ENCODE peak calls at places on chromosomes 13 and 19, in eight cellular contexts. One of them, this sample, is unnamed.

GRCh38 chr19:662207-662961 is 630 bp downstream of the RNF126 start:
- DNase-seq in AG10803: peak
- DNase-seq in pancreas: peak
- DNase-seq in T-helper 17 cell: peak
- DNase-seq in epithelial cell of prostate: no peak
- DNase-seq in brain microvascular endothelial cell: no peak
- DNase-seq in NCI-H1092: peak
- DNase-seq in activated CD4-positive, alpha-beta T cell treated with anti-CD3 and anti-CD28 coated beads, Interleukin-2, amount 10 ng/mL, durations not matched to agents 7 days and 5 days: peak
- DNase-seq in this sample: peak

GRCh38 chr19:13788991-13789390 is 6.3 kb upstream of the ZSWIM4 start:
- DNase-seq in AG10803: peak
- DNase-seq in pancreas: no peak
- DNase-seq in T-helper 17 cell: no peak
- DNase-seq in epithelial cell of prostate: no peak
- DNase-seq in brain microvascular endothelial cell: peak
- DNase-seq in NCI-H1092: no peak
- DNase-seq in activated CD4-positive, alpha-beta T cell treated with anti-CD3 and anti-CD28 coated beads, Interleukin-2, amount 10 ng/mL, durations not matched to agents 7 days and 5 days: peak
- DNase-seq in this sample: no peak

GRCh38 chr19:29255912-29256311 is 43.0 kb upstream of the UQCRFS1 start:
- DNase-seq in AG10803: no peak
- DNase-seq in pancreas: no peak
- DNase-seq in T-helper 17 cell: no peak
- DNase-seq in epithelial cell of prostate: no peak
- DNase-seq in brain microvascular endothelial cell: no peak
- DNase-seq in NCI-H1092: no peak
- DNase-seq in activated CD4-positive, alpha-beta T cell treated with anti-CD3 and anti-CD28 coated beads, Interleukin-2, amount 10 ng/mL, durations not matched to agents 7 days and 5 days: no peak
- DNase-seq in this sample: no peak

GRCh38 chr13:114024603-114025431 is 50.9 kb upstream of the C13orf46 start:
- DNase-seq in AG10803: no peak
- DNase-seq in pancreas: peak
- DNase-seq in T-helper 17 cell: no peak
- DNase-seq in epithelial cell of prostate: no peak
- DNase-seq in brain microvascular endothelial cell: no peak
- DNase-seq in NCI-H1092: no peak
- DNase-seq in activated CD4-positive, alpha-beta T cell treated with anti-CD3 and anti-CD28 coated beads, Interleukin-2, amount 10 ng/mL, durations not matched to agents 7 days and 5 days: no peak
- DNase-seq in this sample: no peak

GRCh38 chr13:111175372-111175771 is 60.3 kb downstream of the ARHGEF7 start:
- DNase-seq in AG10803: no peak
- DNase-seq in pancreas: no peak
- DNase-seq in T-helper 17 cell: no peak
- DNase-seq in epithelial cell of prostate: no peak
- DNase-seq in brain microvascular endothelial cell: no peak
- DNase-seq in NCI-H1092: no peak
- DNase-seq in activated CD4-positive, alpha-beta T cell treated with anti-CD3 and anti-CD28 coated beads, Interleukin-2, amount 10 ng/mL, durations not matched to agents 7 days and 5 days: no peak
- DNase-seq in this sample: no peak

GRCh38 chr19:29712744-29713516 is 2.1 kb downstream of the C19orf12 start:
- DNase-seq in AG10803: no peak
- DNase-seq in pancreas: no peak
- DNase-seq in T-helper 17 cell: no peak
- DNase-seq in epithelial cell of prostate: no peak
- DNase-seq in brain microvascular endothelial cell: no peak
- DNase-seq in NCI-H1092: no peak
- DNase-seq in activated CD4-positive, alpha-beta T cell treated with anti-CD3 and anti-CD28 coated beads, Interleukin-2, amount 10 ng/mL, durations not matched to agents 7 days and 5 days: peak
- DNase-seq in this sample: no peak

GRCh38 chr19:15463865-15464371 is 426 bp downstream of the RASAL3 start:
- DNase-seq in AG10803: no peak
- DNase-seq in pancreas: peak
- DNase-seq in T-helper 17 cell: peak
- DNase-seq in epithelial cell of prostate: no peak
- DNase-seq in brain microvascular endothelial cell: no peak
- DNase-seq in NCI-H1092: no peak
- DNase-seq in activated CD4-positive, alpha-beta T cell treated with anti-CD3 and anti-CD28 coated beads, Interleukin-2, amount 10 ng/mL, durations not matched to agents 7 days and 5 days: peak
- DNase-seq in this sample: no peak

GRCh38 chr19:31553844-31554215 is 204.6 kb upstream of the TSHZ3 start:
- DNase-seq in AG10803: no peak
- DNase-seq in pancreas: no peak
- DNase-seq in T-helper 17 cell: no peak
- DNase-seq in epithelial cell of prostate: no peak
- DNase-seq in brain microvascular endothelial cell: no peak
- DNase-seq in NCI-H1092: no peak
- DNase-seq in activated CD4-positive, alpha-beta T cell treated with anti-CD3 and anti-CD28 coated beads, Interleukin-2, amount 10 ng/mL, durations not matched to agents 7 days and 5 days: no peak
- DNase-seq in this sample: no peak

GRCh38 chr13:100541882-100542545 is 46.6 kb downstream of the GGACT start:
- DNase-seq in AG10803: no peak
- DNase-seq in pancreas: no peak
- DNase-seq in T-helper 17 cell: no peak
- DNase-seq in epithelial cell of prostate: peak
- DNase-seq in brain microvascular endothelial cell: no peak
- DNase-seq in NCI-H1092: no peak
- DNase-seq in activated CD4-positive, alpha-beta T cell treated with anti-CD3 and anti-CD28 coated beads, Interleukin-2, amount 10 ng/mL, durations not matched to agents 7 days and 5 days: no peak
- DNase-seq in this sample: no peak

GRCh38 chr19:32224371-32225244 is 120.8 kb upstream of the ZNF507 start:
- DNase-seq in AG10803: peak
- DNase-seq in pancreas: peak
- DNase-seq in T-helper 17 cell: peak
- DNase-seq in epithelial cell of prostate: no peak
- DNase-seq in brain microvascular endothelial cell: peak
- DNase-seq in NCI-H1092: no peak
- DNase-seq in activated CD4-positive, alpha-beta T cell treated with anti-CD3 and anti-CD28 coated beads, Interleukin-2, amount 10 ng/mL, durations not matched to agents 7 days and 5 days: peak
- DNase-seq in this sample: no peak

GRCh38 chr13:20306039-20306438 is 73.9 kb upstream of the GJB6 start:
- DNase-seq in AG10803: no peak
- DNase-seq in pancreas: no peak
- DNase-seq in T-helper 17 cell: no peak
- DNase-seq in epithelial cell of prostate: no peak
- DNase-seq in brain microvascular endothelial cell: no peak
- DNase-seq in NCI-H1092: no peak
- DNase-seq in activated CD4-positive, alpha-beta T cell treated with anti-CD3 and anti-CD28 coated beads, Interleukin-2, amount 10 ng/mL, durations not matched to agents 7 days and 5 days: no peak
- DNase-seq in this sample: no peak

GRCh38 chr19:17411801-17412200 is 6.4 kb upstream of the BST2 start:
- DNase-seq in AG10803: no peak
- DNase-seq in pancreas: no peak
- DNase-seq in T-helper 17 cell: no peak
- DNase-seq in epithelial cell of prostate: no peak
- DNase-seq in brain microvascular endothelial cell: no peak
- DNase-seq in NCI-H1092: no peak
- DNase-seq in activated CD4-positive, alpha-beta T cell treated with anti-CD3 and anti-CD28 coated beads, Interleukin-2, amount 10 ng/mL, durations not matched to agents 7 days and 5 days: no peak
- DNase-seq in this sample: no peak

GRCh38 chr13:113777311-113778260 is 18.6 kb downstream of the TMEM255B start:
- DNase-seq in AG10803: no peak
- DNase-seq in pancreas: no peak
- DNase-seq in T-helper 17 cell: no peak
- DNase-seq in epithelial cell of prostate: no peak
- DNase-seq in brain microvascular endothelial cell: no peak
- DNase-seq in NCI-H1092: no peak
- DNase-seq in activated CD4-positive, alpha-beta T cell treated with anti-CD3 and anti-CD28 coated beads, Interleukin-2, amount 10 ng/mL, durations not matched to agents 7 days and 5 days: no peak
- DNase-seq in this sample: no peak

GRCh38 chr13:50387124-50387581 is 371.9 kb downstream of the KCNRG start:
- DNase-seq in AG10803: peak
- DNase-seq in pancreas: peak
- DNase-seq in T-helper 17 cell: no peak
- DNase-seq in epithelial cell of prostate: no peak
- DNase-seq in brain microvascular endothelial cell: no peak
- DNase-seq in NCI-H1092: peak
- DNase-seq in activated CD4-positive, alpha-beta T cell treated with anti-CD3 and anti-CD28 coated beads, Interleukin-2, amount 10 ng/mL, durations not matched to agents 7 days and 5 days: peak
- DNase-seq in this sample: no peak

GRCh38 chr13:23541221-23541620 is 29.0 kb upstream of the TNFRSF19 start:
- DNase-seq in AG10803: no peak
- DNase-seq in pancreas: no peak
- DNase-seq in T-helper 17 cell: no peak
- DNase-seq in epithelial cell of prostate: no peak
- DNase-seq in brain microvascular endothelial cell: no peak
- DNase-seq in NCI-H1092: no peak
- DNase-seq in activated CD4-positive, alpha-beta T cell treated with anti-CD3 and anti-CD28 coated beads, Interleukin-2, amount 10 ng/mL, durations not matched to agents 7 days and 5 days: no peak
- DNase-seq in this sample: no peak

GRCh38 chr13:100544866-100545683 is 43.5 kb downstream of the GGACT start:
- DNase-seq in AG10803: no peak
- DNase-seq in pancreas: peak
- DNase-seq in T-helper 17 cell: no peak
- DNase-seq in epithelial cell of prostate: no peak
- DNase-seq in brain microvascular endothelial cell: peak
- DNase-seq in NCI-H1092: peak
- DNase-seq in activated CD4-positive, alpha-beta T cell treated with anti-CD3 and anti-CD28 coated beads, Interleukin-2, amount 10 ng/mL, durations not matched to agents 7 days and 5 days: no peak
- DNase-seq in this sample: no peak

GRCh38 chr13:111462221-111462764 is 141.9 kb downstream of the TEX29 start:
- DNase-seq in AG10803: no peak
- DNase-seq in pancreas: no peak
- DNase-seq in T-helper 17 cell: no peak
- DNase-seq in epithelial cell of prostate: no peak
- DNase-seq in brain microvascular endothelial cell: no peak
- DNase-seq in NCI-H1092: no peak
- DNase-seq in activated CD4-positive, alpha-beta T cell treated with anti-CD3 and anti-CD28 coated beads, Interleukin-2, amount 10 ng/mL, durations not matched to agents 7 days and 5 days: no peak
- DNase-seq in this sample: no peak

GRCh38 chr13:34967851-34968562 is 25.9 kb downstream of the NBEA start:
- DNase-seq in AG10803: no peak
- DNase-seq in pancreas: no peak
- DNase-seq in T-helper 17 cell: no peak
- DNase-seq in epithelial cell of prostate: peak
- DNase-seq in brain microvascular endothelial cell: no peak
- DNase-seq in NCI-H1092: peak
- DNase-seq in activated CD4-positive, alpha-beta T cell treated with anti-CD3 and anti-CD28 coated beads, Interleukin-2, amount 10 ng/mL, durations not matched to agents 7 days and 5 days: no peak
- DNase-seq in this sample: no peak

GRCh38 chr13:73876323-73876722 is 257.9 kb downstream of the KLF12 start:
- DNase-seq in AG10803: peak
- DNase-seq in pancreas: no peak
- DNase-seq in T-helper 17 cell: no peak
- DNase-seq in epithelial cell of prostate: no peak
- DNase-seq in brain microvascular endothelial cell: no peak
- DNase-seq in NCI-H1092: no peak
- DNase-seq in activated CD4-positive, alpha-beta T cell treated with anti-CD3 and anti-CD28 coated beads, Interleukin-2, amount 10 ng/mL, durations not matched to agents 7 days and 5 days: no peak
- DNase-seq in this sample: no peak

GRCh38 chr19:34818270-34818669 is 45.3 kb upstream of the ZNF599 start:
- DNase-seq in AG10803: no peak
- DNase-seq in pancreas: no peak
- DNase-seq in T-helper 17 cell: no peak
- DNase-seq in epithelial cell of prostate: no peak
- DNase-seq in brain microvascular endothelial cell: no peak
- DNase-seq in NCI-H1092: no peak
- DNase-seq in activated CD4-positive, alpha-beta T cell treated with anti-CD3 and anti-CD28 coated beads, Interleukin-2, amount 10 ng/mL, durations not matched to agents 7 days and 5 days: no peak
- DNase-seq in this sample: no peak

GRCh38 chr19:58034476-58034790 is 608 bp downstream of the ZSCAN1 start:
- DNase-seq in AG10803: no peak
- DNase-seq in pancreas: no peak
- DNase-seq in T-helper 17 cell: no peak
- DNase-seq in epithelial cell of prostate: no peak
- DNase-seq in brain microvascular endothelial cell: no peak
- DNase-seq in NCI-H1092: no peak
- DNase-seq in activated CD4-positive, alpha-beta T cell treated with anti-CD3 and anti-CD28 coated beads, Interleukin-2, amount 10 ng/mL, durations not matched to agents 7 days and 5 days: no peak
- DNase-seq in this sample: no peak

GRCh38 chr19:5829567-5830315 is 9.8 kb downstream of the FUT6 start:
- DNase-seq in AG10803: no peak
- DNase-seq in pancreas: peak
- DNase-seq in T-helper 17 cell: no peak
- DNase-seq in epithelial cell of prostate: no peak
- DNase-seq in brain microvascular endothelial cell: no peak
- DNase-seq in NCI-H1092: no peak
- DNase-seq in activated CD4-positive, alpha-beta T cell treated with anti-CD3 and anti-CD28 coated beads, Interleukin-2, amount 10 ng/mL, durations not matched to agents 7 days and 5 days: no peak
- DNase-seq in this sample: no peak

GRCh38 chr13:107518780-107519179 is 696.6 kb downstream of the LIG4 start:
- DNase-seq in AG10803: no peak
- DNase-seq in pancreas: no peak
- DNase-seq in T-helper 17 cell: no peak
- DNase-seq in epithelial cell of prostate: no peak
- DNase-seq in brain microvascular endothelial cell: no peak
- DNase-seq in NCI-H1092: no peak
- DNase-seq in activated CD4-positive, alpha-beta T cell treated with anti-CD3 and anti-CD28 coated beads, Interleukin-2, amount 10 ng/mL, durations not matched to agents 7 days and 5 days: no peak
- DNase-seq in this sample: no peak

GRCh38 chr19:33818426-33818825 is 21.8 kb downstream of the KCTD15 start:
- DNase-seq in AG10803: no peak
- DNase-seq in pancreas: no peak
- DNase-seq in T-helper 17 cell: no peak
- DNase-seq in epithelial cell of prostate: no peak
- DNase-seq in brain microvascular endothelial cell: no peak
- DNase-seq in NCI-H1092: no peak
- DNase-seq in activated CD4-positive, alpha-beta T cell treated with anti-CD3 and anti-CD28 coated beads, Interleukin-2, amount 10 ng/mL, durations not matched to agents 7 days and 5 days: no peak
- DNase-seq in this sample: no peak

GRCh38 chr13:111868716-111869115 is 198.2 kb upstream of the SOX1 start:
- DNase-seq in AG10803: no peak
- DNase-seq in pancreas: no peak
- DNase-seq in T-helper 17 cell: no peak
- DNase-seq in epithelial cell of prostate: no peak
- DNase-seq in brain microvascular endothelial cell: no peak
- DNase-seq in NCI-H1092: no peak
- DNase-seq in activated CD4-positive, alpha-beta T cell treated with anti-CD3 and anti-CD28 coated beads, Interleukin-2, amount 10 ng/mL, durations not matched to agents 7 days and 5 days: no peak
- DNase-seq in this sample: no peak

GRCh38 chr13:109192306-109192705 is 562.9 kb downstream of the MYO16 start:
- DNase-seq in AG10803: no peak
- DNase-seq in pancreas: no peak
- DNase-seq in T-helper 17 cell: no peak
- DNase-seq in epithelial cell of prostate: no peak
- DNase-seq in brain microvascular endothelial cell: no peak
- DNase-seq in NCI-H1092: no peak
- DNase-seq in activated CD4-positive, alpha-beta T cell treated with anti-CD3 and anti-CD28 coated beads, Interleukin-2, amount 10 ng/mL, durations not matched to agents 7 days and 5 days: no peak
- DNase-seq in this sample: no peak

GRCh38 chr13:22549126-22549525 is 631.7 kb upstream of the SGCG start:
- DNase-seq in AG10803: no peak
- DNase-seq in pancreas: no peak
- DNase-seq in T-helper 17 cell: no peak
- DNase-seq in epithelial cell of prostate: no peak
- DNase-seq in brain microvascular endothelial cell: no peak
- DNase-seq in NCI-H1092: no peak
- DNase-seq in activated CD4-positive, alpha-beta T cell treated with anti-CD3 and anti-CD28 coated beads, Interleukin-2, amount 10 ng/mL, durations not matched to agents 7 days and 5 days: no peak
- DNase-seq in this sample: no peak

GRCh38 chr19:16160943-16161560 is 12.3 kb downstream of the CIB3 start:
- DNase-seq in AG10803: peak
- DNase-seq in pancreas: no peak
- DNase-seq in T-helper 17 cell: no peak
- DNase-seq in epithelial cell of prostate: peak
- DNase-seq in brain microvascular endothelial cell: peak
- DNase-seq in NCI-H1092: no peak
- DNase-seq in activated CD4-positive, alpha-beta T cell treated with anti-CD3 and anti-CD28 coated beads, Interleukin-2, amount 10 ng/mL, durations not matched to agents 7 days and 5 days: peak
- DNase-seq in this sample: peak

GRCh38 chr13:76009491-76009890 is 373.4 kb downstream of the LMO7 start:
- DNase-seq in AG10803: no peak
- DNase-seq in pancreas: no peak
- DNase-seq in T-helper 17 cell: no peak
- DNase-seq in epithelial cell of prostate: no peak
- DNase-seq in brain microvascular endothelial cell: peak
- DNase-seq in NCI-H1092: no peak
- DNase-seq in activated CD4-positive, alpha-beta T cell treated with anti-CD3 and anti-CD28 coated beads, Interleukin-2, amount 10 ng/mL, durations not matched to agents 7 days and 5 days: no peak
- DNase-seq in this sample: no peak

GRCh38 chr19:50790365-50790825 is at the start of gene ACP4:
- DNase-seq in AG10803: no peak
- DNase-seq in pancreas: peak
- DNase-seq in T-helper 17 cell: no peak
- DNase-seq in epithelial cell of prostate: no peak
- DNase-seq in brain microvascular endothelial cell: no peak
- DNase-seq in NCI-H1092: no peak
- DNase-seq in activated CD4-positive, alpha-beta T cell treated with anti-CD3 and anti-CD28 coated beads, Interleukin-2, amount 10 ng/mL, durations not matched to agents 7 days and 5 days: no peak
- DNase-seq in this sample: no peak

GRCh38 chr19:53994811-53995210 is 3.4 kb downstream of the CACNG6 start:
- DNase-seq in AG10803: no peak
- DNase-seq in pancreas: no peak
- DNase-seq in T-helper 17 cell: no peak
- DNase-seq in epithelial cell of prostate: no peak
- DNase-seq in brain microvascular endothelial cell: peak
- DNase-seq in NCI-H1092: no peak
- DNase-seq in activated CD4-positive, alpha-beta T cell treated with anti-CD3 and anti-CD28 coated beads, Interleukin-2, amount 10 ng/mL, durations not matched to agents 7 days and 5 days: no peak
- DNase-seq in this sample: no peak

GRCh38 chr19:18507021-18507726 is 14.7 kb downstream of the ELL start:
- DNase-seq in AG10803: no peak
- DNase-seq in pancreas: no peak
- DNase-seq in T-helper 17 cell: no peak
- DNase-seq in epithelial cell of prostate: no peak
- DNase-seq in brain microvascular endothelial cell: no peak
- DNase-seq in NCI-H1092: no peak
- DNase-seq in activated CD4-positive, alpha-beta T cell treated with anti-CD3 and anti-CD28 coated beads, Interleukin-2, amount 10 ng/mL, durations not matched to agents 7 days and 5 days: peak
- DNase-seq in this sample: no peak

GRCh38 chr19:48890551-48890950 is 8.0 kb downstream of the TULP2 start:
- DNase-seq in AG10803: no peak
- DNase-seq in pancreas: no peak
- DNase-seq in T-helper 17 cell: no peak
- DNase-seq in epithelial cell of prostate: no peak
- DNase-seq in brain microvascular endothelial cell: no peak
- DNase-seq in NCI-H1092: no peak
- DNase-seq in activated CD4-positive, alpha-beta T cell treated with anti-CD3 and anti-CD28 coated beads, Interleukin-2, amount 10 ng/mL, durations not matched to agents 7 days and 5 days: no peak
- DNase-seq in this sample: no peak

GRCh38 chr19:29845576-29846176 is 33.9 kb downstream of the CCNE1 start:
- DNase-seq in AG10803: no peak
- DNase-seq in pancreas: no peak
- DNase-seq in T-helper 17 cell: peak
- DNase-seq in epithelial cell of prostate: no peak
- DNase-seq in brain microvascular endothelial cell: peak
- DNase-seq in NCI-H1092: no peak
- DNase-seq in activated CD4-positive, alpha-beta T cell treated with anti-CD3 and anti-CD28 coated beads, Interleukin-2, amount 10 ng/mL, durations not matched to agents 7 days and 5 days: peak
- DNase-seq in this sample: peak